ENCODE peak calls at places on chromosomes 13 and 19, in eight cellular contexts. L, R, H, E, M, N, D and B are unnamed samples.

GRCh38 chr13:97125810-97126738 is 96.1 kb upstream of the MBNL2 start:
- DNase-seq in E (no peak), L (no peak), N (no peak), R (no peak), D (no peak), H (no peak), M (no peak), B (no peak)

GRCh38 chr19:39937094-39937493 is 2.7 kb upstream of the FCGBP start:
- DNase-seq in R (no peak), H (no peak), D (no peak), L (no peak), E (no peak), M (no peak), N (no peak), B (no peak)

GRCh38 chr13:75704194-75704941 is 68.2 kb downstream of the LMO7 start:
- DNase-seq in R (no peak), E (no peak), D (peak; percentile 57), L (no peak), M (no peak), H (no peak), N (no peak), B (no peak)

GRCh38 chr13:39516140-39516539 is 86.9 kb downstream of the LHFPL6 start:
- DNase-seq in H (no peak), E (no peak), L (no peak), R (peak; percentile 34), N (no peak), D (no peak), M (no peak), B (no peak)

GRCh38 chr19:10562609-10563008 is 3.2 kb downstream of the KRI1 start:
- DNase-seq in R (no peak), M (no peak), L (no peak), E (no peak), H (no peak), D (no peak), N (no peak), B (no peak)

GRCh38 chr13:29939158-29939557 is 88.7 kb upstream of the UBL3 start:
- DNase-seq in R (no peak), D (no peak), N (no peak), H (no peak), M (no peak), L (no peak), E (no peak), B (no peak)

GRCh38 chr13:101623469-101624209 is 171.2 kb downstream of the ITGBL1 start:
- DNase-seq in M (no peak), N (no peak), R (no peak), H (no peak), D (peak; percentile 67), L (no peak), E (no peak), B (no peak)

GRCh38 chr13:74132152-74132767 is 1.9 kb downstream of the KLF12 start:
- DNase-seq in N (no peak), L (no peak), D (peak; percentile 72), E (no peak), M (no peak), R (peak; percentile 17), H (no peak), B (no peak)

GRCh38 chr19:5148794-5149190 is 179.9 kb downstream of the KDM4B start:
- DNase-seq in E (no peak), D (no peak), M (no peak), N (no peak), L (no peak), H (no peak), R (no peak), B (no peak)

GRCh38 chr13:23617551-23618014 is 47.4 kb downstream of the TNFRSF19 start:
- DNase-seq in R (no peak), N (no peak), E (no peak), H (no peak), L (no peak), M (no peak), D (no peak), B (no peak)

GRCh38 chr13:48976677-48977625 is 1.2 kb downstream of the FNDC3A start:
- DNase-seq in H (peak; percentile 94), R (no peak), E (no peak), D (peak; percentile 70), N (peak; percentile 33), M (no peak), L (peak; percentile 80), B (no peak)

GRCh38 chr13:25857830-25858229 is 194.0 kb downstream of the SHISA2 start:
- DNase-seq in R (no peak), H (no peak), L (no peak), N (no peak), D (no peak), E (no peak), M (no peak), B (no peak)

GRCh38 chr13:90502143-90502542 is 845.3 kb upstream of the MIR17HG start:
- DNase-seq in H (peak; percentile 26), D (no peak), M (no peak), E (no peak), L (no peak), R (peak; percentile 59), N (no peak), B (no peak)

GRCh38 chr13:100301418-100301817 is 212.5 kb downstream of the PCCA start:
- DNase-seq in N (no peak), D (no peak), E (no peak), L (no peak), R (no peak), M (no peak), H (peak; percentile 16), B (no peak)

GRCh38 chr19:31152906-31153305 is 196.3 kb downstream of the TSHZ3 start:
- DNase-seq in L (no peak), E (no peak), D (no peak), R (no peak), H (no peak), N (no peak), M (no peak), B (no peak)

GRCh38 chr19:7213628-7214328 is 80.4 kb downstream of the INSR start:
- DNase-seq in N (no peak), D (no peak), M (no peak), L (no peak), E (no peak), H (no peak), R (no peak), B (no peak)

GRCh38 chr13:21344662-21345176 is 114.4 kb downstream of the ZDHHC20 start:
- DNase-seq in M (no peak), E (no peak), R (no peak), H (no peak), L (no peak), D (no peak), N (no peak), B (no peak)

GRCh38 chr13:76912476-76912875 is 26.3 kb upstream of the KCTD12 start:
- DNase-seq in M (no peak), D (no peak), R (no peak), H (no peak), L (no peak), N (no peak), E (no peak), B (no peak)

GRCh38 chr13:46593403-46593802 is 40.4 kb downstream of the LRCH1 start:
- DNase-seq in L (no peak), D (no peak), R (no peak), M (no peak), E (no peak), N (no peak), H (no peak), B (no peak)

GRCh38 chr13:40980466-40980865 is 38.6 kb downstream of the ELF1 start:
- DNase-seq in H (no peak), M (no peak), N (no peak), L (no peak), D (peak; percentile 46), R (no peak), E (no peak), B (no peak)

GRCh38 chr19:33946535-33947323 is 150.1 kb downstream of the KCTD15 start:
- DNase-seq in L (peak; percentile 7), R (no peak), N (no peak), D (no peak), H (no peak), M (no peak), E (no peak), B (no peak)

GRCh38 chr13:22967669-22968068 is 213.1 kb upstream of the SGCG start:
- DNase-seq in D (no peak), N (no peak), M (no peak), H (no peak), L (no peak), E (no peak), R (no peak), B (no peak)

GRCh38 chr13:25906211-25906661 is 145.6 kb downstream of the SHISA2 start:
- DNase-seq in E (no peak), H (no peak), R (no peak), D (peak; percentile 16), M (no peak), N (no peak), L (no peak), B (no peak)

GRCh38 chr19:4035018-4035566 is 27.6 kb downstream of the PIAS4 start:
- DNase-seq in E (no peak), M (no peak), D (no peak), R (no peak), L (no peak), N (no peak), H (no peak), B (no peak)

GRCh38 chr19:5302396-5302795 is 38.2 kb downstream of the PTPRS start:
- DNase-seq in H (no peak), M (no peak), L (no peak), N (no peak), D (no peak), R (no peak), E (no peak), B (no peak)

DNA sequence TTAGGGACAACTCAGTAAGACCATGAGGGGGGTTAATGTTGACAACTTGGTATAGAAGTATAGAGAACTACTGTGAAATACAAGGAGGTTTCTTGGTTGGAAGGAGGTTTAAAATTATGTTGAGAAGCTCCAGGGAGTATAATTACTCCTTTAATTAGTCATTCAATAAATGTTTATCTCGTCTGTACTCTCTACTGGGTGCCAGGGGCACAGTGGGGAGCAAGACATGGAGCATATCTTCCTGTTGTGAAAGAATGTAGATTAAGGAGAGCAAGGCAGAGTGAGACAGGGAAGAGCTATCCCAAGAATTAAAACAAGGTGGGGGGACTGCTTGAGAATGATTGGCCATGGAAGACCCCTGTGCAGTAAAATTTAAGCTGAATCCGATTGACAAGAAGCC is 33.7 kb upstream of the TDRD3 start:
- DNase-seq in L (no peak), R (no peak), H (no peak), N (no peak), M (no peak), D (no peak), E (no peak), B (no peak)
- H3K27me3 ChIP-seq in L (no peaks in the 10 kb centered on the region), R (no peaks in the 10 kb centered on the region), H (no peaks in the 10 kb centered on the region), N (no peaks in the 10 kb centered on the region), M (no peaks in the 10 kb centered on the region), D (peaks cover 2% of the 10 kb centered on the region), E (no peaks in the 10 kb centered on the region), B (no peaks in the 10 kb centered on the region)

GRCh38 chr19:51904331-51905165 is at the start of gene ZNF649:
- DNase-seq in D (peak; percentile 84), N (peak; percentile 25), R (peak; percentile 84), H (peak; percentile 87), E (peak; percentile 87), L (peak; percentile 87), M (peak; percentile 81), B (peak; percentile 60)
- TF ChIP-seq POLR2A in D (no peak), N (no peak), R (no peak), H (peak; percentile 70), E (no peak), L (no peak), M (no peak), B (no peak)

GRCh38 chr19:19215792-19216191 is 4.0 kb downstream of the NCAN start:
- DNase-seq in D (no peak), E (no peak), M (no peak), N (no peak), H (no peak), R (no peak), L (no peak), B (no peak)
- H3K27me3 ChIP-seq in D (peaks cover 10% of the 10 kb centered on the region), E (no peaks in the 10 kb centered on the region), M (peaks cover 58% of the 10 kb centered on the region), N (peaks cover 17% of the 10 kb centered on the region), H (no peaks in the 10 kb centered on the region), R (peaks cover 11% of the 10 kb centered on the region), L (peaks cover 74% of the 10 kb centered on the region), B (peaks cover 60% of the 10 kb centered on the region)

GRCh38 chr19:23762884-23763711 is 4.4 kb upstream of the ZNF681 start:
- DNase-seq in M (peak; percentile 90), E (peak; percentile 80), N (peak; percentile 19), H (peak; percentile 87), L (peak; percentile 93), R (peak; percentile 80), D (no peak), B (no peak)
- TF ChIP-seq POLR2A in M (no peak), E (no peak), N (peak; percentile 50), H (peak; percentile 82), L (peak; percentile 16), R (peak; percentile 34), D (no peak), B (no peak)